ENCODE peak calls at places on chromosomes 7 and 10, in four cellular contexts. One of them, this sample, is unnamed.

GRCh38 chr10:46541735-46542566 is 14.5 kb downstream of the GPRIN2 start:
- DNase-seq in IMR-90: no peak
- DNase-seq in uterus: no peak
- DNase-seq in body of pancreas: no peak
- DNase-seq in this sample: no peak

GRCh38 chr10:79137826-79138225 is 69.1 kb downstream of the ZMIZ1 start:
- DNase-seq in body of pancreas: peak; percentile 41
- DNase-seq in uterus: no peak
- DNase-seq in IMR-90: peak; percentile 62
- DNase-seq in this sample: no peak

GRCh38 chr10:34489973-34490372 is 325.1 kb downstream of the PARD3 start:
- DNase-seq in IMR-90: peak; percentile 64
- DNase-seq in body of pancreas: no peak
- DNase-seq in uterus: no peak
- DNase-seq in this sample: no peak

GRCh38 chr10:131260031-131260430 is 51.5 kb downstream of the TCERG1L start:
- DNase-seq in uterus: no peak
- DNase-seq in body of pancreas: no peak
- DNase-seq in IMR-90: no peak
- DNase-seq in this sample: no peak

GRCh38 chr7:112707655-112708054 is 82.5 kb downstream of the TMEM168 start:
- DNase-seq in IMR-90: no peak
- DNase-seq in uterus: no peak
- DNase-seq in body of pancreas: no peak
- DNase-seq in this sample: no peak

GRCh38 chr10:77801474-77802238 is 124.9 kb downstream of the DLG5 start:
- DNase-seq in IMR-90: peak; percentile 52
- DNase-seq in body of pancreas: no peak
- DNase-seq in uterus: no peak
- DNase-seq in this sample: no peak

GRCh38 chr10:44066211-44066837 is 318.6 kb downstream of the CXCL12 start:
- DNase-seq in body of pancreas: no peak
- DNase-seq in uterus: no peak
- DNase-seq in IMR-90: no peak
- DNase-seq in this sample: no peak

GRCh38 chr7:99143853-99144672 is at the start of gene SMURF1:
- DNase-seq in uterus: peak; percentile 73
- DNase-seq in IMR-90: peak; percentile 47
- DNase-seq in body of pancreas: peak; percentile 66
- DNase-seq in this sample: peak; percentile 63

GRCh38 chr7:4439444-4439843 is 242.7 kb upstream of the FOXK1 start:
- DNase-seq in body of pancreas: no peak
- DNase-seq in uterus: no peak
- DNase-seq in IMR-90: no peak
- DNase-seq in this sample: no peak

GRCh38 chr7:1576521-1577253 is 6.9 kb upstream of the PSMG3 start:
- DNase-seq in uterus: no peak
- DNase-seq in IMR-90: no peak
- DNase-seq in body of pancreas: no peak
- DNase-seq in this sample: no peak

GRCh38 chr10:123222832-123223231 is 68.6 kb downstream of the BUB3 start:
- DNase-seq in uterus: no peak
- DNase-seq in body of pancreas: no peak
- DNase-seq in IMR-90: no peak
- DNase-seq in this sample: no peak

GRCh38 chr7:46283852-46284251 is 362.8 kb upstream of the IGFBP3 start:
- DNase-seq in body of pancreas: no peak
- DNase-seq in IMR-90: no peak
- DNase-seq in uterus: no peak
- DNase-seq in this sample: no peak

GRCh38 chr7:100674441-100675407 is 1.2 kb downstream of the GNB2 start:
- DNase-seq in body of pancreas: peak; percentile 47
- DNase-seq in IMR-90: no peak
- DNase-seq in uterus: no peak
- DNase-seq in this sample: peak; percentile 45

GRCh38 chr10:125812128-125812527 is 10.9 kb downstream of the UROS start:
- DNase-seq in uterus: no peak
- DNase-seq in IMR-90: peak; percentile 58
- DNase-seq in body of pancreas: peak; percentile 43
- DNase-seq in this sample: no peak

GRCh38 chr10:24128066-24128751 is 80.7 kb upstream of the KIAA1217 start:
- DNase-seq in uterus: no peak
- DNase-seq in body of pancreas: no peak
- DNase-seq in IMR-90: no peak
- DNase-seq in this sample: peak; percentile 57

GRCh38 chr7:99184468-99185225 is 23.3 kb downstream of the KPNA7 start:
- DNase-seq in body of pancreas: no peak
- DNase-seq in uterus: no peak
- DNase-seq in IMR-90: no peak
- DNase-seq in this sample: no peak

GRCh38 chr10:91206427-91206826 is 14.0 kb upstream of the PCGF5 start:
- DNase-seq in IMR-90: no peak
- DNase-seq in body of pancreas: no peak
- DNase-seq in uterus: no peak
- DNase-seq in this sample: no peak

GRCh38 chr10:67110286-67110685 is 184.4 kb downstream of the LRRTM3 start:
- DNase-seq in body of pancreas: no peak
- DNase-seq in uterus: no peak
- DNase-seq in IMR-90: no peak
- DNase-seq in this sample: no peak

GRCh38 chr10:33153968-33154327 is 180.5 kb downstream of the NRP1 start:
- DNase-seq in body of pancreas: no peak
- DNase-seq in IMR-90: no peak
- DNase-seq in uterus: no peak
- DNase-seq in this sample: no peak

GRCh38 chr10:44958897-44959242 is 732 bp upstream of the RASSF4 start:
- DNase-seq in body of pancreas: no peak
- DNase-seq in uterus: no peak
- DNase-seq in IMR-90: no peak
- DNase-seq in this sample: no peak

GRCh38 chr7:79455173-79455790 is 1.8 kb upstream of the MAGI2 start:
- DNase-seq in uterus: no peak
- DNase-seq in body of pancreas: no peak
- DNase-seq in IMR-90: no peak
- DNase-seq in this sample: no peak

GRCh38 chr7:1611708-1612241 is 41.9 kb upstream of the PSMG3 start:
- DNase-seq in body of pancreas: no peak
- DNase-seq in uterus: no peak
- DNase-seq in IMR-90: peak; percentile 73
- DNase-seq in this sample: no peak

GRCh38 chr10:21750424-21750823 is 216.4 kb downstream of the MLLT10 start:
- DNase-seq in body of pancreas: no peak
- DNase-seq in uterus: no peak
- DNase-seq in IMR-90: no peak
- DNase-seq in this sample: no peak

GRCh38 chr7:26534649-26535482 is 243.2 kb downstream of the SNX10 start:
- DNase-seq in body of pancreas: no peak
- DNase-seq in uterus: no peak
- DNase-seq in IMR-90: no peak
- DNase-seq in this sample: no peak
- TF ChIP-seq CTCF in body of pancreas: no peak
- TF ChIP-seq CTCF in uterus: no peak
- TF ChIP-seq CTCF in IMR-90: no peak
- TF ChIP-seq CTCF in this sample: no peak

GRCh38 chr10:114504769-114505579 is 100.7 kb upstream of the AFAP1L2 start:
- DNase-seq in IMR-90: peak; percentile 91
- DNase-seq in uterus: no peak
- DNase-seq in body of pancreas: peak; percentile 60
- DNase-seq in this sample: peak; percentile 52
- H3K4me1 ChIP-seq in IMR-90: peaks cover 2% of the 10 kb centered on the region
- H3K4me1 ChIP-seq in uterus: peaks cover 6% of the 10 kb centered on the region
- H3K4me1 ChIP-seq in body of pancreas: peaks cover 36% of the 10 kb centered on the region
- H3K4me1 ChIP-seq in this sample: peaks cover 81% of the 10 kb centered on the region

DNA sequence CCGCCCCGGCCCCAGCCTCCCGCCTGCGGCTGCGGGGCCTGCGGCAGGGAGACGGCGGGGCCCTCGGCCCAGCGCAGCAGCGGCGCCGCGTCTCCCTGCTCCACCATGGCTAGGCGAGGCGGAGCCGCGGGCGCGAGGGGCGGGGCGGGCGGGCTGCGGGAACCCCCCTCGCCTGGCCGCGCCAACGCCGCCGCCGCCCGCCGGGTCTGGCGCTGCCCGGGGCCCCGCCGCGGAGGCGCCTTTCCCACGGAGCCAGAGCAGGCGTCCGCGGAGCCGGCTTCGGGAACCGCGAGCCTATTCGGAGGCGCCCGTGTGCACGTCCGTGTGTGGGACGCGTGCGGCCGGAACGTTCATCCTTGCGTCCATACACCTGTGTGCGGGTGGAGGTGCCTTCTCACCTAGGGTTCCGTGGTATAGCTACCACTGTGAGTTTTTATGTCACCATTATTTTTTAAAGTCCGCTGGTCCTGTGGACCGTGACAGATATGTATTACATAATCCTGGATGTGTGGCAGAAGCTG is at the start of gene DENND11:
- DNase-seq in IMR-90: peak; percentile 11
- DNase-seq in uterus: peak; percentile 37
- DNase-seq in body of pancreas: peak; percentile 59
- DNase-seq in this sample: peak; percentile 72
- TF ChIP-seq POLR2A in IMR-90: no peak
- TF ChIP-seq POLR2A in uterus: no peak
- TF ChIP-seq POLR2A in body of pancreas: no peak
- TF ChIP-seq POLR2A in this sample: peak; percentile 63

DNA sequence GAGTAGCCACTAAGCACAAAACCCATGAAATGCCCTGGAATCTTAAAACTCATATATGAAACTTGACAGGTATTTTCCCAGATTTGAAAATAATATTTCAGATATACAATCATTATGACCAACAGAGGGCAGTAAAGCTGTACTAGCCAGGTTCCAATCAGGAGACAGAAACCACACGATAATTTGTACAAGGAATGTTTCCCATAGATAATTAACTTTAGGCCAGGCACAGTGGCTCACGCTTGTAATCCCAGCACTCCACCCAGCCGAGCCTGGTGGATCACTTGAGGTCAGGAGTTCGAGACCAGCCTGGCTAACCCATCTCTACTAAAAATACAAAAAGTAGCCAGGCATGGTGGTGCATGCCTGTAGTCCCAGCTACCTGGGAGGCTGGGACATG is 31.0 kb upstream of the NUB1 start:
- DNase-seq in IMR-90: peak; percentile 13
- DNase-seq in uterus: no peak
- DNase-seq in body of pancreas: peak; percentile 20
- DNase-seq in this sample: no peak
- TF ChIP-seq CTCF in IMR-90: peak; percentile 47
- TF ChIP-seq CTCF in uterus: peak; percentile 7
- TF ChIP-seq CTCF in body of pancreas: no peak
- TF ChIP-seq CTCF in this sample: peak; percentile 40

DNA sequence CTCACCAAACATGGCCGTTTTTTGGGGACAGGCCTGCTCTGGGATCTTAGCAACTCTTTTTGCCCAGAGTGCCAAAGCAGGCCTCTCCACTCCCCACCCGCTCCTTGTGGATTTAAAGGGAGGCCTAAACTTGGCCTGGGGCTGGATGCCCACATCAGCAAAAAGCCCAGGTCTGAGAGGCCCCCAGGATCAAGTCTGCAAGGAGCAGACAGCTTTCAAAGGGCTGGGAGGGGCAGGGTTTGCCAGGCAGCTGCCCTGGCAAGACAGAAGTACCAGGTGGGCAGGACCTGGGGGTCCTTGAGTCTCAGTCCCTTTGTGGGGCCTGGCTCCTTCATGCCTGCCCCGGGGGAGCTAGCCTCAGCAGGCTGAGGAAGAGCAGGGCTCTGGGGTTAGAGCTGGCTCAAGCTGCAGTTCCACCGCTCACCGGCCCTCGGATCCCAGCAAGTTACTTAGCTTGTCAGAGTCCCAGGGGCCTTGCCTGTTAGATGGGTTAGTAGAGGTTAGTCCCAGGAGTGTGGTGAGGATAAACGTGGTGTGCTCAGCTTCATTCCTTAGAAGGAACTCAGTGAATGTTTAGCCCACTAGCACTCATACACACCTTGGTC is 56.2 kb downstream of the ARHGAP22 start:
- DNase-seq in IMR-90: no peak
- DNase-seq in body of pancreas: no peak
- DNase-seq in uterus: no peak
- DNase-seq in this sample: no peak
- H3K4me1 ChIP-seq in IMR-90: peaks cover 2% of the 10 kb centered on the region
- H3K4me1 ChIP-seq in body of pancreas: no peaks in the 10 kb centered on the region
- H3K4me1 ChIP-seq in uterus: no peaks in the 10 kb centered on the region
- H3K4me1 ChIP-seq in this sample: no peaks in the 10 kb centered on the region

DNA sequence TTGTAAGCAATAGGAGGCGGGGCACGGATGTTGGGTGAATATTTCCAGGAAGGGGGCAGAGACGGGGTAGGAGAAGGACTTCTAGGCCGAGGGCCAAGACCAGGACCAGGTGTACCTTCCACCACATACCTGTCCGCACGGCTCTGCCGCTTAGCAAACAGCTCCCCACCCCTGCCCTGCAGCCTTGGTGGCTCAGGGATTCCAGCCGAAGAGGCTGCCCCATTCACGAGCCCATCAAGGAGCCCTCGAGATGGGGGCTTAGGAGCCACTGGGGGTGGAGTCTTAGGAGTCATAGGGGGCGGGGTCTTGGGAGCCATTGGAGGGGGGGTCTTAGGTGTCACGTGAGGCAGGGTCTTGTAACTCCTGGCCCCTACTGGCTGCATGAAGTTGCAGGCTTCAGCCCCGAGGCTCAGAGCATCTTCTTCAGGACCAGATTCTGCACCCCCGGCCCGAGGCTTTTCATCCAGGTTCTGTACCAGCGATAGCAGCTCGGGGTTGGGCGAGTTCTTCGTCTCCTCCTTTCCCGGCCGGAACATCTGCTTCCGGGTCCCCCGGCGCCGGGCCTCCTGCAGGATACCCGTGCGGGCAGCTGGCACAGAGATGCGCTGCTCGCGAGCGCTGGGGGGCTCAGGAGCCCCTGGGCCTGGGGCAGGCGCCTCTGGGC is 6.1 kb upstream of the MYOZ1 start:
- DNase-seq in uterus: peak; percentile 67
- DNase-seq in body of pancreas: peak; percentile 57
- DNase-seq in IMR-90: no peak
- DNase-seq in this sample: peak; percentile 62
- TF ChIP-seq POLR2A in uterus: no peak
- TF ChIP-seq POLR2A in body of pancreas: no peak
- TF ChIP-seq POLR2A in IMR-90: no peak
- TF ChIP-seq POLR2A in this sample: no peak

GRCh38 chr10:93596539-93596938 is 4.5 kb downstream of the RBP4 start:
- DNase-seq in body of pancreas: no peak
- DNase-seq in uterus: no peak
- DNase-seq in IMR-90: no peak
- DNase-seq in this sample: no peak
- TF ChIP-seq CTCF in body of pancreas: no peak
- TF ChIP-seq CTCF in uterus: no peak
- TF ChIP-seq CTCF in IMR-90: no peak
- TF ChIP-seq CTCF in this sample: no peak

GRCh38 chr7:7793249-7793648 is 74.8 kb upstream of the RPA3 start:
- DNase-seq in IMR-90: no peak
- DNase-seq in body of pancreas: no peak
- DNase-seq in uterus: no peak
- DNase-seq in this sample: no peak
- H3K4me1 ChIP-seq in IMR-90: peaks cover 8% of the 10 kb centered on the region
- H3K4me1 ChIP-seq in body of pancreas: no peaks in the 10 kb centered on the region
- H3K4me1 ChIP-seq in uterus: no peaks in the 10 kb centered on the region
- H3K4me1 ChIP-seq in this sample: peaks cover 9% of the 10 kb centered on the region